ENCODE peak calls at places on chromosomes 11 and 22, in seven cellular contexts. M, Y, P, U, D, Q and V are unnamed samples.

GRCh38 chr11:112165049-112165448 is 1.2 kb upstream of the IL18 start:
- DNase-seq in D (no peak), Y (no peak), P (no peak), Q (no peak), M (no peak), U (no peak), V (no peak)

GRCh38 chr22:43811777-43812148 is 342 bp downstream of the EFCAB6 start:
- DNase-seq in Q (no peak), Y (no peak), M (peak; percentile 30), D (peak; percentile 74), U (peak; percentile 61), P (no peak), V (no peak)

GRCh38 chr11:618856-619624 is 3.3 kb upstream of the IRF7 start:
- DNase-seq in M (no peak), Y (no peak), D (no peak), Q (no peak), U (no peak), P (no peak), V (no peak)

GRCh38 chr22:23752090-23752691 is 1.3 kb upstream of the ZNF70 start:
- DNase-seq in P (no peak), M (no peak), U (no peak), D (no peak), Q (no peak), Y (no peak), V (no peak)

GRCh38 chr11:94740083-94740974 is 27.8 kb upstream of the AMOTL1 start:
- DNase-seq in M (peak; percentile 65), D (peak; percentile 32), P (peak; percentile 42), U (no peak), Y (peak; percentile 54), Q (no peak), V (no peak)

GRCh38 chr11:92794783-92795182 is 174.7 kb upstream of the MTNR1B start:
- DNase-seq in U (no peak), P (no peak), M (no peak), D (no peak), Y (no peak), Q (no peak), V (no peak)

GRCh38 chr11:79430280-79430679 is 10.6 kb downstream of the TENM4 start:
- DNase-seq in Q (no peak), P (no peak), U (no peak), Y (no peak), D (no peak), M (no peak), V (no peak)

GRCh38 chr11:117826360-117826635 is 1.8 kb upstream of the FXYD2 start:
- DNase-seq in Y (no peak), M (no peak), Q (no peak), D (no peak), U (no peak), P (no peak), V (no peak)

GRCh38 chr11:66112640-66113098 is 42.6 kb downstream of the PACS1 start:
- DNase-seq in D (peak; percentile 54), Y (no peak), M (no peak), U (peak; percentile 76), P (no peak), Q (no peak), V (peak; percentile 18)

GRCh38 chr22:46823654-46824053 is 61.2 kb downstream of the TBC1D22A start:
- DNase-seq in D (no peak), M (no peak), Q (no peak), U (no peak), P (no peak), Y (no peak), V (no peak)

GRCh38 chr22:40111451-40111850 is 66.3 kb upstream of the TNRC6B start:
- DNase-seq in M (no peak), Q (no peak), D (no peak), Y (no peak), P (no peak), U (no peak), V (no peak)
- H4K8ac ChIP-seq in M (no peak overlapping the region), Q (no peak overlapping the region), D (no peak overlapping the region), Y (no peak overlapping the region), P (no peak overlapping the region), U (no peak overlapping the region), V (no peak overlapping the region)

GRCh38 chr22:50502096-50502495 is 5.4 kb downstream of the LMF2 start:
- DNase-seq in U (no peak), D (no peak), Q (no peak), P (peak; percentile 15), Y (no peak), M (no peak), V (no peak)
- H4K8ac ChIP-seq in U (no peak overlapping the region), D (no peak overlapping the region), Q (no peak overlapping the region), P (no peak overlapping the region), Y (no peak overlapping the region), M (no peak overlapping the region), V (no peak overlapping the region)

DNA sequence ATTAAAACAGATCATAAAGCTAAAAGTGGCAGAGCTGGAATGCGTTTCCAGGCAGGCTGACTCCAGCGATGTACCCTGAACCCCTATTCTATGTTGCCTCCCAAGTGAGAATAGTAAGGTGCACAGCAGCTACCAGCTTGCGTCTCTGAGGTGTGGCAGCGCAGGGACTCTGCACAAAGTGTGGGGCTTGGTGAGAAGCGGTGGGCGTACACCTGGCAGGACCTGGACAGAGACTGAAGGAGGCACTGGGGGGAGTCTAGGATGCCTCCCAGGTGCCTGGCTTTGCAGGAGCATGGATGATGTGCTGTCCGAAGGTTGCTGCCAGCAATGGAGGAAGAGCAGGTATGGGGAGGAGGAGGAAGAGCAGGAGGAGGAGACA is 42.9 kb downstream of the AMPD3 start:
- DNase-seq in D (no peak), Q (no peak), Y (no peak), M (no peak), P (peak; percentile 23), U (no peak), V (no peak)
- H4K8ac ChIP-seq in D (no peak overlapping the region), Q (no peak overlapping the region), Y (no peak overlapping the region), M (no peak overlapping the region), P (no peak overlapping the region), U (no peak overlapping the region), V (no peak overlapping the region)

DNA sequence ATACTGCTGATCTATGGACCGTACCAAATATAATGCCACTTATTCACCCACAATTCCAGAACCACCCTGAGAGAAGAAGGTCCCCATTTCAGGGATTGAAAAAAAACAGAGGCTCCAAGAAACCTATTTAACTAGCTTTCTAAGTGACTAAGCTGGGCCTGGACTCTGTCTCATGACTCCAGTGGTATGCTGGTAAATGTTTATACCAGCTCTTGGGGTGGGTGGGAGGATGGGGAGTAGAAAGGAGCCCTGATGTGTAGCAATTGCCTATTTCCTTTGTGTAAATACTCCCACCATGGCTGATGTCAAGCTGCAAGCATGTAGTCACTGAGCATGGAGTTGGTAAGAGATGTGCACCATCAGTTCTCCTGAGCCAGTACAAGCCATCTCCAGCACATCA is 2.8 kb downstream of the PRG3 start:
- DNase-seq in Y (no peak), U (peak; percentile 43), D (peak; percentile 37), M (no peak), Q (no peak), P (no peak), V (no peak)
- H4K8ac ChIP-seq in Y (no peak overlapping the region), U (no peak overlapping the region), D (no peak overlapping the region), M (no peak overlapping the region), Q (no peak overlapping the region), P (no peak overlapping the region), V (no peak overlapping the region)

GRCh38 chr22:22702874-22703570 is 58.6 kb downstream of the GGTLC2 start:
- DNase-seq in D (no peak), M (no peak), Y (no peak), U (no peak), P (no peak), Q (no peak), V (no peak)

GRCh38 chr22:22706253-22706940 is 62.0 kb downstream of the GGTLC2 start:
- DNase-seq in P (peak; percentile 11), D (no peak), Q (no peak), M (no peak), U (no peak), Y (no peak), V (no peak)

GRCh38 chr22:22703715-22704114 is 59.3 kb downstream of the GGTLC2 start:
- DNase-seq in P (no peak), Y (no peak), M (no peak), U (no peak), D (no peak), Q (no peak), V (no peak)

GRCh38 chr22:22704156-22704946 is 59.9 kb downstream of the GGTLC2 start:
- DNase-seq in Q (no peak), Y (no peak), P (peak; percentile 5), M (no peak), D (no peak), U (no peak), V (no peak)

GRCh38 chr22:22705328-22706100 is 61.1 kb downstream of the GGTLC2 start:
- DNase-seq in U (no peak), D (no peak), Q (no peak), Y (no peak), M (no peak), P (peak; percentile 4), V (no peak)
- H4K8ac ChIP-seq in U (no peak overlapping the region), D (no peak overlapping the region), Q (no peak overlapping the region), Y (no peak overlapping the region), M (no peak overlapping the region), P (no peak overlapping the region), V (no peak overlapping the region)

GRCh38 chr11:128207861-128208321 is 379.5 kb downstream of the ETS1 start:
- DNase-seq in U (peak; percentile 91), P (no peak), M (no peak), Q (no peak), Y (no peak), D (peak; percentile 80), V (peak; percentile 94)

GRCh38 chr11:128208329-128209220 is 378.8 kb downstream of the ETS1 start:
- DNase-seq in P (no peak), M (no peak), D (peak; percentile 69), Y (no peak), Q (no peak), U (peak; percentile 93), V (peak; percentile 52)

GRCh38 chr11:128213461-128213860 is 373.9 kb downstream of the ETS1 start:
- DNase-seq in Q (no peak), U (no peak), D (no peak), M (no peak), P (no peak), Y (no peak), V (no peak)

GRCh38 chr11:128212324-128212723 is 375.0 kb downstream of the ETS1 start:
- DNase-seq in Q (no peak), U (no peak), D (no peak), Y (no peak), P (no peak), M (no peak), V (no peak)

DNA sequence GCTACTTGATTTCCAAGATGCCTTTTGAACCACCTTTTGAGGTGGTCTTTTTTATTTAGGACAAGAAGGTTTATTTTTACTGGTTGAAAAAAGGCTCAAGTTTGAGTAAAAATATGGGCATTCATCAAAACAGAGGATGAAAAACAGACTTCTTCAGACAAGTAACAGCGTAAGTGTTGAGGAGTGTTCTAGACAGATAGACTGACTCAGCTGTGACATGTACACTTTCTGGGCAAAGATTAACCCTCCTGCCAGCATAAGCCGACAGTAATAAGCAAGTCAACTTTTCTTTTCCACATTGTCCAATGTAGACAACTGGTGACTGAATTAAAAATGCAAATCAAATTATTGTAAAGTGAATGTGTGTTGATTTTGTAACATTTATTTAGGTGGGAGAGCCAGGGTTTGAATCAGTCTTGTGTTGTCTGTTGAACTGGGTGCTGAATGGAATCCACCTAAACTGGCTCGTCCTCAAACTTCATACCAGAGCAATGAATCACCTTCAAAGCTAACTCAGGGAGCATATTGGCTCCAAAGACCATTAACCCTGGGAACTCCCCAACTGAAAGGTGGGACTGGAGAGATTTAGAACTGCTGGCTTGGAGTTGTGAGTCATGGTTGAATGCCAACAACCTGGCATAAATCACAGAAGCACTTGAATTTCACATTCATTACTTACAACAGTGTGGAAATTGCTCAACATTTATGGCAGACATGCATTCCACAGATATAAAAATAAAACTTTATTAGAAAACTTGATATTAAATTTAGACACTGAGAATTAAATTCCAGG is 377.0 kb downstream of the ETS1 start:
- DNase-seq in Y (no peak), P (peak; percentile 53), Q (peak; percentile 49), M (peak; percentile 97), U (peak; percentile 94), D (peak; percentile 95), V (peak; percentile 85)
- H4K8ac ChIP-seq in Y (no peak overlapping the region), P (no peak overlapping the region), Q (no peak overlapping the region), M (no peak overlapping the region), U (peak overlapping the region; percentile 25), D (no peak overlapping the region), V (no peak overlapping the region)